ENCODE peak calls at places on chromosome 18, in four cellular contexts. Y is heart left ventricle, Q is uterus, L is tibial nerve. E is an unnamed sample.

GRCh38 chr18:50458796-50459195 is 84.0 kb downstream of the SKA1 start:
- DNase-seq in Y (no peak), Q (no peak), L (no peak), E (no peak)

GRCh38 chr18:10916865-10917264 is 232.5 kb downstream of the PIEZO2 start:
- DNase-seq in Y (no peak), Q (no peak), L (no peak), E (no peak)

GRCh38 chr18:6591491-6591890 is 138.0 kb upstream of the ARHGAP28 start:
- DNase-seq in Y (no peak), Q (no peak), L (no peak), E (no peak)

GRCh38 chr18:45335644-45336043 is 279.6 kb upstream of the SLC14A2 start:
- DNase-seq in Y (no peak), Q (no peak), L (no peak), E (no peak)

GRCh38 chr18:76494541-76495403 is at the start of gene ZNF516:
- DNase-seq in Y (peak; percentile 46), Q (peak; percentile 50), L (no peak), E (peak; percentile 59)

GRCh38 chr18:51890762-51891161 is 449.2 kb upstream of the DCC start:
- DNase-seq in Y (no peak), Q (no peak), L (no peak), E (peak; percentile 70)

GRCh38 chr18:811192-812122 is 585 bp downstream of the YES1 start:
- DNase-seq in Y (peak; percentile 20), Q (peak; percentile 58), L (no peak), E (peak; percentile 27)

GRCh38 chr18:70411886-70412443 is 123.1 kb downstream of the SOCS6 start:
- DNase-seq in Y (no peak), Q (no peak), L (no peak), E (no peak)

GRCh38 chr18:58167073-58167472 is 123.0 kb downstream of the NEDD4L start:
- DNase-seq in Y (no peak), Q (no peak), L (no peak), E (no peak)

GRCh38 chr18:2874765-2875164 is 28.0 kb downstream of the EMILIN2 start:
- DNase-seq in Y (no peak), Q (no peak), L (no peak), E (no peak)

GRCh38 chr18:23135679-23136325 is 517 bp downstream of the CABLES1 start:
- DNase-seq in Y (peak; percentile 41), Q (peak; percentile 49), L (no peak), E (peak; percentile 92)

GRCh38 chr18:48073231-48073930 is 142.9 kb upstream of the SMAD2 start:
- DNase-seq in Y (no peak), Q (no peak), L (no peak), E (peak; percentile 70)

GRCh38 chr18:43060020-43060419 is 55.5 kb downstream of the RIT2 start:
- DNase-seq in Y (no peak), Q (no peak), L (no peak), E (no peak)

GRCh38 chr18:54335638-54336173 is 22.0 kb downstream of the STARD6 start:
- DNase-seq in Y (no peak), Q (no peak), L (no peak), E (no peak)

GRCh38 chr18:55585050-55585449 is 2.9 kb downstream of the TCF4 start:
- DNase-seq in Y (no peak), Q (no peak), L (no peak), E (no peak)

GRCh38 chr18:58391113-58391892 is 237.6 kb downstream of the ALPK2 start:
- DNase-seq in Y (no peak), Q (no peak), L (no peak), E (no peak)

GRCh38 chr18:10406172-10406663 is 48.2 kb upstream of the APCDD1 start:
- DNase-seq in Y (no peak), Q (no peak), L (no peak), E (no peak)

GRCh38 chr18:23864620-23865019 is 149.9 kb upstream of the TTC39C start:
- DNase-seq in Y (no peak), Q (no peak), L (no peak), E (no peak)

GRCh38 chr18:58953627-58954026 is 89.0 kb downstream of the ZNF532 start:
- DNase-seq in Y (peak; percentile 70), Q (no peak), L (no peak), E (no peak)

GRCh38 chr18:75034937-75035336 is 174.0 kb downstream of the PTGR3 start:
- DNase-seq in Y (no peak), Q (no peak), L (no peak), E (no peak)

GRCh38 chr18:32324173-32324572 is 134.3 kb downstream of the MEP1B start:
- DNase-seq in Y (no peak), Q (peak; percentile 33), L (no peak), E (no peak)

GRCh38 chr18:32920796-32921787 is 148.3 kb upstream of the KLHL14 start:
- DNase-seq in Y (no peak), Q (no peak), L (no peak), E (no peak)

GRCh38 chr18:26656944-26657536 is 108.7 kb upstream of the KCTD1 start:
- DNase-seq in Y (peak; percentile 83), Q (peak; percentile 78), L (peak; percentile 42), E (peak; percentile 95)

GRCh38 chr18:29874519-29875098 is 1167.9 kb downstream of the DSC3 start:
- DNase-seq in Y (no peak), Q (no peak), L (no peak), E (no peak)

GRCh38 chr18:51881394-51881793 is 458.6 kb upstream of the DCC start:
- DNase-seq in Y (no peak), Q (no peak), L (no peak), E (no peak)

GRCh38 chr18:63286926-63287325 is 32.6 kb downstream of the BCL2 start:
- DNase-seq in Y (no peak), Q (no peak), L (no peak), E (no peak)

GRCh38 chr18:63290456-63291200 is 28.9 kb downstream of the BCL2 start:
- DNase-seq in Y (no peak), Q (peak; percentile 37), L (no peak), E (no peak)

GRCh38 chr18:63292844-63293683 is 26.5 kb downstream of the BCL2 start:
- DNase-seq in Y (no peak), Q (no peak), L (no peak), E (peak; percentile 2)

GRCh38 chr18:63293930-63294329 is 25.6 kb downstream of the BCL2 start:
- DNase-seq in Y (no peak), Q (no peak), L (no peak), E (no peak)

GRCh38 chr18:63291278-63291677 is 28.3 kb downstream of the BCL2 start:
- DNase-seq in Y (no peak), Q (no peak), L (no peak), E (no peak)
- TF ChIP-seq CTCF in Y (no peak), Q (no peak), L (no peak), E (no peak)

GRCh38 chr18:68992719-68993482 is 195.0 kb downstream of the CCDC102B start:
- DNase-seq in Y (no peak), Q (no peak), L (no peak), E (no peak)
- TF ChIP-seq POLR2A in Y (no peak), Q (no peak), L (no peak), E (no peak)

DNA sequence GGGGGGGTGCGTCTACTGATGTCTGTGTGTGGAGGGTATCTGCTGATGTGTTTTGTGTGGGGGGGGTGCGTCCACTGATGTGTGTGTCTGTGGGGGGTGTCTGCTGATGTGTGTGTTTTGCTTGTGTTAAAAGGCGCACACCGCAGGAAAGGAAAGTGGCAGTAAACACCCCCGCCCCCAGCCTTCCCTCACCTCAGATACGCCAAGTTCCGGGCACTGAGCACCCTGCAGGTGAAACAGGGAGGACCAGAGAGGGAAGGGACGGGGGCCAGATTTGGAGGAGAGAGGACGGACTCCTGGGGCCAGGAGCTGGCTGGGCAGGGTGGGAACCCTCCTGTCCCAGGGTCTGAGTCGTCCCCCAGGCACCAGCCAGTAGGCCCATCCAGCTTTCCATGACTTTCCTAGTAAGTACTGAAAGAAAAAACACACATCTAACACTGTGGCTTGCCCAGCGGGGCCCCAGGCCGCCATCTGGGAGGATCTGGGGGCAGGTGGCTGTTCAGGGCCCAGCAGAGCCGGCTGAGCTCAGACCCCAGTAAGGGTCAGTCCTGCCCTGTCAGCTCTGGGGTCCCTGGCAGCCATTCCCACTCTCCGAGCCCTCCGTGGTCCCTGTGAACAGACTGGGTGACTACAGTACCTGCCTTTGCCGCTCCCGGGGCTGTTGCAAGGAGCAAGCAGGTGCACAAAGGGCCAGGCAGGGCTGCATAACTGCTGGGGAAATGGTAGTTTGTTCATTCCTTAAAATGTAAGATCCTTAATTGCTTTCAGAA is 126.9 kb downstream of the NFATC1 start:
- DNase-seq in Y (no peak), Q (no peak), L (no peak), E (no peak)
- H3K4me1 ChIP-seq in Y (peaks cover 22% of the 10 kb centered on the region), Q (no peaks in the 10 kb centered on the region), L (peaks cover 37% of the 10 kb centered on the region), E (peaks cover 12% of the 10 kb centered on the region)

GRCh38 chr18:13544953-13545352 is 181.4 kb downstream of the FAM210A start:
- DNase-seq in Y (no peak), Q (no peak), L (no peak), E (no peak)
- TF ChIP-seq CTCF in Y (no peak), Q (no peak), L (no peak), E (no peak)

GRCh38 chr18:9066358-9066757 is 36.1 kb upstream of the NDUFV2 start:
- DNase-seq in Y (no peak), Q (no peak), L (no peak), E (no peak)

GRCh38 chr18:9067823-9068222 is 34.7 kb upstream of the NDUFV2 start:
- DNase-seq in Y (no peak), Q (no peak), L (no peak), E (no peak)

GRCh38 chr18:9065864-9066263 is 36.6 kb upstream of the NDUFV2 start:
- DNase-seq in Y (no peak), Q (no peak), L (no peak), E (no peak)

GRCh38 chr18:9068346-9068745 is 34.2 kb upstream of the NDUFV2 start:
- DNase-seq in Y (no peak), Q (no peak), L (no peak), E (no peak)

DNA sequence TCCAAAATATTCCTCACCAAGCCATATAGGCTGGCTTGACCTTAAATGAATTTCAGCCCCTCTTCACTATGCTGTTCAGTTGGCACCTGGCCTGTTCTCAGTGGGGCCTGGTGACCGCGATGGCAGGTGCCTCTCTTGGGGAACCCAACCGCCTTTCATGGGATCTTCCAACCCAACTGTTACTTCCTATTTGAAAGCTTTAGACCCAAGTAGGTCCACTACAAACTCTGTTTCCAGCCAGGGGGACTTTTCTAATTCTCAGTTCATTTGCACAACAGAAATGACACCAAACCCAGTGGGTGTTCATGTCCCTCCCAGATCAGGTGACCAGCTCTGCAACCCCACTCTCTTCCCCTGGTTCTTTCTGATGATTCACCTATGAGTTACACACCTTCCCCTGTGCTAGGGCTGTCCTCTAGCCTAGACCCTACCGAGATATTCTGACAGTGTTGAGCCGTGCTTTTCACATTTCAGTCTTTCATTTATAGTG is 35.6 kb upstream of the NDUFV2 start:
- DNase-seq in Y (no peak), Q (no peak), L (no peak), E (no peak)
- TF ChIP-seq POLR2A in Y (no peak), Q (no peak), L (no peak), E (no peak)

E was measured in upper lobe of left lung.